ENCODE peak calls at places on chromosomes 11 and 22, in ten cellular contexts. One of them, this sample, is unnamed.

GRCh38 chr11:79092791-79093313 is 348.0 kb downstream of the TENM4 start:
- DNase-seq in cardiac muscle cell: no peak
- DNase-seq in GM10248: no peak
- DNase-seq in RWPE1: peak; percentile 94
- DNase-seq in neural progenitor cell: no peak
- DNase-seq in brain microvascular endothelial cell: peak; percentile 42
- DNase-seq in heart left ventricle: peak; percentile 26
- DNase-seq in WTC11: no peak
- DNase-seq in kidney epithelial cell: peak; percentile 98
- DNase-seq in PC-9: no peak
- DNase-seq in this sample: no peak

GRCh38 chr11:413120-414081 is 1.4 kb downstream of the SIGIRR start:
- DNase-seq in RWPE1: no peak
- DNase-seq in kidney epithelial cell: no peak
- DNase-seq in WTC11: no peak
- DNase-seq in brain microvascular endothelial cell: no peak
- DNase-seq in GM10248: no peak
- DNase-seq in heart left ventricle: no peak
- DNase-seq in cardiac muscle cell: no peak
- DNase-seq in neural progenitor cell: no peak
- DNase-seq in PC-9: no peak
- DNase-seq in this sample: no peak

GRCh38 chr11:13126430-13126829 is 117.3 kb downstream of the RASSF10 start:
- DNase-seq in WTC11: no peak
- DNase-seq in heart left ventricle: no peak
- DNase-seq in kidney epithelial cell: peak; percentile 99
- DNase-seq in brain microvascular endothelial cell: peak; percentile 93
- DNase-seq in RWPE1: peak; percentile 47
- DNase-seq in cardiac muscle cell: no peak
- DNase-seq in PC-9: peak; percentile 63
- DNase-seq in neural progenitor cell: no peak
- DNase-seq in GM10248: no peak
- DNase-seq in this sample: no peak

GRCh38 chr11:14059491-14059890 is 97.0 kb downstream of the SPON1 start:
- DNase-seq in cardiac muscle cell: no peak
- DNase-seq in RWPE1: no peak
- DNase-seq in GM10248: no peak
- DNase-seq in WTC11: no peak
- DNase-seq in brain microvascular endothelial cell: no peak
- DNase-seq in neural progenitor cell: no peak
- DNase-seq in kidney epithelial cell: no peak
- DNase-seq in heart left ventricle: no peak
- DNase-seq in PC-9: no peak
- DNase-seq in this sample: no peak

GRCh38 chr11:14451825-14452224 is 47.8 kb downstream of the COPB1 start:
- DNase-seq in GM10248: peak; percentile 16
- DNase-seq in heart left ventricle: no peak
- DNase-seq in PC-9: no peak
- DNase-seq in RWPE1: no peak
- DNase-seq in kidney epithelial cell: no peak
- DNase-seq in WTC11: no peak
- DNase-seq in cardiac muscle cell: no peak
- DNase-seq in neural progenitor cell: no peak
- DNase-seq in brain microvascular endothelial cell: peak; percentile 48
- DNase-seq in this sample: no peak

GRCh38 chr11:64619811-64620285 is 28.8 kb downstream of the SLC22A12 start:
- DNase-seq in cardiac muscle cell: peak; percentile 57
- DNase-seq in WTC11: peak; percentile 66
- DNase-seq in RWPE1: no peak
- DNase-seq in PC-9: no peak
- DNase-seq in GM10248: no peak
- DNase-seq in neural progenitor cell: peak; percentile 56
- DNase-seq in heart left ventricle: no peak
- DNase-seq in kidney epithelial cell: no peak
- DNase-seq in brain microvascular endothelial cell: peak; percentile 63
- DNase-seq in this sample: no peak

GRCh38 chr11:125916683-125917337 is 12.5 kb downstream of the DDX25 start:
- DNase-seq in kidney epithelial cell: no peak
- DNase-seq in GM10248: no peak
- DNase-seq in cardiac muscle cell: no peak
- DNase-seq in WTC11: no peak
- DNase-seq in RWPE1: no peak
- DNase-seq in heart left ventricle: no peak
- DNase-seq in neural progenitor cell: no peak
- DNase-seq in PC-9: no peak
- DNase-seq in brain microvascular endothelial cell: no peak
- DNase-seq in this sample: no peak

GRCh38 chr11:6418958-6419611 is at the start of gene APBB1:
- DNase-seq in neural progenitor cell: peak; percentile 89
- DNase-seq in RWPE1: peak; percentile 57
- DNase-seq in WTC11: peak; percentile 68
- DNase-seq in cardiac muscle cell: peak; percentile 71
- DNase-seq in PC-9: no peak
- DNase-seq in kidney epithelial cell: no peak
- DNase-seq in heart left ventricle: peak; percentile 78
- DNase-seq in brain microvascular endothelial cell: peak; percentile 47
- DNase-seq in GM10248: peak; percentile 76
- DNase-seq in this sample: peak; percentile 86

GRCh38 chr22:50729391-50730012 is 8.5 kb upstream of the ACR start:
- DNase-seq in brain microvascular endothelial cell: no peak
- DNase-seq in cardiac muscle cell: no peak
- DNase-seq in heart left ventricle: peak; percentile 16
- DNase-seq in PC-9: no peak
- DNase-seq in WTC11: peak; percentile 14
- DNase-seq in kidney epithelial cell: no peak
- DNase-seq in GM10248: no peak
- DNase-seq in neural progenitor cell: no peak
- DNase-seq in RWPE1: no peak
- DNase-seq in this sample: no peak

GRCh38 chr11:101835465-101836063 is 79.2 kb upstream of the CEP126 start:
- DNase-seq in RWPE1: no peak
- DNase-seq in PC-9: no peak
- DNase-seq in GM10248: no peak
- DNase-seq in brain microvascular endothelial cell: no peak
- DNase-seq in WTC11: no peak
- DNase-seq in cardiac muscle cell: no peak
- DNase-seq in kidney epithelial cell: no peak
- DNase-seq in neural progenitor cell: no peak
- DNase-seq in heart left ventricle: no peak
- DNase-seq in this sample: no peak

GRCh38 chr11:66070604-66071325 is 693 bp downstream of the PACS1 start:
- DNase-seq in PC-9: peak; percentile 37
- DNase-seq in cardiac muscle cell: peak; percentile 51
- DNase-seq in RWPE1: peak; percentile 31
- DNase-seq in neural progenitor cell: peak; percentile 45
- DNase-seq in heart left ventricle: peak; percentile 68
- DNase-seq in WTC11: peak; percentile 45
- DNase-seq in brain microvascular endothelial cell: no peak
- DNase-seq in kidney epithelial cell: no peak
- DNase-seq in GM10248: no peak
- DNase-seq in this sample: peak; percentile 62

GRCh38 chr11:66068923-66069714 is 953 bp upstream of the PACS1 start:
- DNase-seq in GM10248: peak; percentile 64
- DNase-seq in WTC11: peak; percentile 49
- DNase-seq in brain microvascular endothelial cell: peak; percentile 48
- DNase-seq in RWPE1: no peak
- DNase-seq in cardiac muscle cell: peak; percentile 57
- DNase-seq in kidney epithelial cell: no peak
- DNase-seq in PC-9: no peak
- DNase-seq in neural progenitor cell: no peak
- DNase-seq in heart left ventricle: peak; percentile 68
- DNase-seq in this sample: peak; percentile 74

GRCh38 chr11:66068154-66068821 is 1.8 kb upstream of the PACS1 start:
- DNase-seq in neural progenitor cell: peak; percentile 85
- DNase-seq in GM10248: peak; percentile 70
- DNase-seq in RWPE1: peak; percentile 62
- DNase-seq in kidney epithelial cell: no peak
- DNase-seq in brain microvascular endothelial cell: peak; percentile 67
- DNase-seq in heart left ventricle: peak; percentile 76
- DNase-seq in PC-9: peak; percentile 82
- DNase-seq in WTC11: peak; percentile 90
- DNase-seq in cardiac muscle cell: peak; percentile 85
- DNase-seq in this sample: peak; percentile 72

GRCh38 chr11:66071326-66071870 is 1.3 kb downstream of the PACS1 start:
- DNase-seq in neural progenitor cell: no peak
- DNase-seq in cardiac muscle cell: no peak
- DNase-seq in brain microvascular endothelial cell: no peak
- DNase-seq in WTC11: no peak
- DNase-seq in kidney epithelial cell: no peak
- DNase-seq in RWPE1: no peak
- DNase-seq in PC-9: no peak
- DNase-seq in heart left ventricle: no peak
- DNase-seq in GM10248: no peak
- DNase-seq in this sample: peak; percentile 41

GRCh38 chr11:66069715-66070603 is at the start of gene PACS1:
- DNase-seq in kidney epithelial cell: no peak
- DNase-seq in WTC11: peak; percentile 73
- DNase-seq in RWPE1: peak; percentile 66
- DNase-seq in heart left ventricle: peak; percentile 89
- DNase-seq in brain microvascular endothelial cell: peak; percentile 58
- DNase-seq in PC-9: peak; percentile 73
- DNase-seq in cardiac muscle cell: peak; percentile 80
- DNase-seq in neural progenitor cell: peak; percentile 84
- DNase-seq in GM10248: peak; percentile 90
- DNase-seq in this sample: peak; percentile 96
- TF ChIP-seq CTCF in kidney epithelial cell: no peak
- TF ChIP-seq CTCF in WTC11: no peak
- TF ChIP-seq CTCF in RWPE1: no peak
- TF ChIP-seq CTCF in heart left ventricle: no peak
- TF ChIP-seq CTCF in brain microvascular endothelial cell: no peak
- TF ChIP-seq CTCF in PC-9: no peak
- TF ChIP-seq CTCF in cardiac muscle cell: no peak
- TF ChIP-seq CTCF in neural progenitor cell: no peak
- TF ChIP-seq CTCF in GM10248: no peak
- TF ChIP-seq CTCF in this sample: no peak

GRCh38 chr22:26395926-26396325 is 33.1 kb upstream of the ASPHD2 start:
- DNase-seq in heart left ventricle: no peak
- DNase-seq in RWPE1: no peak
- DNase-seq in PC-9: no peak
- DNase-seq in brain microvascular endothelial cell: no peak
- DNase-seq in GM10248: no peak
- DNase-seq in kidney epithelial cell: no peak
- DNase-seq in WTC11: no peak
- DNase-seq in neural progenitor cell: peak; percentile 45
- DNase-seq in cardiac muscle cell: no peak
- DNase-seq in this sample: no peak

GRCh38 chr22:26389125-26389524 is 39.9 kb upstream of the ASPHD2 start:
- DNase-seq in PC-9: no peak
- DNase-seq in kidney epithelial cell: no peak
- DNase-seq in heart left ventricle: no peak
- DNase-seq in GM10248: no peak
- DNase-seq in neural progenitor cell: no peak
- DNase-seq in brain microvascular endothelial cell: no peak
- DNase-seq in RWPE1: no peak
- DNase-seq in cardiac muscle cell: no peak
- DNase-seq in WTC11: no peak
- DNase-seq in this sample: no peak

GRCh38 chr22:26391623-26392022 is 37.4 kb upstream of the ASPHD2 start:
- DNase-seq in heart left ventricle: no peak
- DNase-seq in neural progenitor cell: peak; percentile 50
- DNase-seq in RWPE1: no peak
- DNase-seq in WTC11: no peak
- DNase-seq in PC-9: no peak
- DNase-seq in GM10248: no peak
- DNase-seq in brain microvascular endothelial cell: no peak
- DNase-seq in kidney epithelial cell: no peak
- DNase-seq in cardiac muscle cell: no peak
- DNase-seq in this sample: no peak

GRCh38 chr22:26394787-26395186 is 34.3 kb upstream of the ASPHD2 start:
- DNase-seq in GM10248: no peak
- DNase-seq in RWPE1: no peak
- DNase-seq in neural progenitor cell: peak; percentile 83
- DNase-seq in WTC11: no peak
- DNase-seq in cardiac muscle cell: no peak
- DNase-seq in heart left ventricle: no peak
- DNase-seq in kidney epithelial cell: no peak
- DNase-seq in brain microvascular endothelial cell: no peak
- DNase-seq in PC-9: no peak
- DNase-seq in this sample: no peak

DNA sequence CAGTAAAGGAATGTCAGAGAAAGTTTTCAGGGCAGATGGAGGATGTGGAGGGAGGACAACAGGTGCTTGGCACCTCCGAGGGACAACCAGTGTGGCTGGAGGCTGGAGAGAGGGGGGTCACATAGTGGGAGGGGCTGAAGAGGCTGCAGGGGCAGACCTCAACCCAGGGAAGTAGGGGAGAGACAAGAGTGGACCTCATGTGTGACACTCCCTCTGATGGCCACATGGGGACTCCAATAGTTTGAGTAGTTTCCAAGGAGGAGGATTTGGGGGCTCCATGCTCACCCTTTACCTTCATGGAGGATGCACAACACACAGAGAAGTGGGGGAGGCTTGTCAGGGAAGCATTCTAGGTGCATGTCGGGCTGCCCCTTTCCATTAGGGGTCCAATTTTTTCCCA is 35.1 kb upstream of the ASPHD2 start:
- DNase-seq in heart left ventricle: no peak
- DNase-seq in WTC11: no peak
- DNase-seq in cardiac muscle cell: no peak
- DNase-seq in RWPE1: no peak
- DNase-seq in GM10248: no peak
- DNase-seq in kidney epithelial cell: no peak
- DNase-seq in brain microvascular endothelial cell: no peak
- DNase-seq in neural progenitor cell: no peak
- DNase-seq in PC-9: no peak
- DNase-seq in this sample: no peak
- TF ChIP-seq CTCF in heart left ventricle: no peak
- TF ChIP-seq CTCF in WTC11: peak; percentile 19
- TF ChIP-seq CTCF in cardiac muscle cell: no peak
- TF ChIP-seq CTCF in RWPE1: no peak
- TF ChIP-seq CTCF in GM10248: no peak
- TF ChIP-seq CTCF in kidney epithelial cell: peak; percentile 9
- TF ChIP-seq CTCF in brain microvascular endothelial cell: peak; percentile 43
- TF ChIP-seq CTCF in neural progenitor cell: peak; percentile 22
- TF ChIP-seq CTCF in PC-9: no peak
- TF ChIP-seq CTCF in this sample: no peak

GRCh38 chr11:61694971-61695706 is 14.9 kb downstream of the DAGLA start:
- DNase-seq in heart left ventricle: peak; percentile 38
- DNase-seq in kidney epithelial cell: no peak
- DNase-seq in brain microvascular endothelial cell: no peak
- DNase-seq in RWPE1: no peak
- DNase-seq in WTC11: no peak
- DNase-seq in GM10248: no peak
- DNase-seq in PC-9: peak; percentile 81
- DNase-seq in neural progenitor cell: peak; percentile 55
- DNase-seq in cardiac muscle cell: peak; percentile 36
- DNase-seq in this sample: no peak
- TF ChIP-seq CTCF in heart left ventricle: peak; percentile 42
- TF ChIP-seq CTCF in kidney epithelial cell: peak; percentile 42
- TF ChIP-seq CTCF in brain microvascular endothelial cell: peak; percentile 44
- TF ChIP-seq CTCF in RWPE1: no peak
- TF ChIP-seq CTCF in WTC11: no peak
- TF ChIP-seq CTCF in GM10248: no peak
- TF ChIP-seq CTCF in PC-9: peak; percentile 60
- TF ChIP-seq CTCF in neural progenitor cell: peak; percentile 29
- TF ChIP-seq CTCF in cardiac muscle cell: peak; percentile 12
- TF ChIP-seq CTCF in this sample: no peak

DNA sequence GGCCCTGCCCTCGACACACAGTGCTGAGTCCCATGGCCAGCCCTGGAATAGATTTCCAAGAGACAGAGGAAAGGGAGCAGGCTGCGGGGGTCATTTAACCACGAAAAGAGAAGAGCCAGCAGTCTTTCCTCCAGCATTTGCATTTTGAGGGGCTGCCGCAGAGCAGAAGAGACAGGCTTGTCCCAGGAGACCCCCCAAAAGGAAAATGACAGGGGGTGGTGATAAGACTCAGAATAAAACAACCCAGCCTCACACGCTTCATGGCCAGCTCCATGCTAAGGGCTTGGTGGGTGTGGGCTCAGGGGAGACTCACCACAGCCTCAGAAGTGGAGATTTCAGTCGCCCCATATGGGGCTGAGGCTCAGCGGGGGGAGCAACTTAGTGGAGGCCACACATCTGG is 16.9 kb downstream of the TRIOBP start:
- DNase-seq in neural progenitor cell: no peak
- DNase-seq in PC-9: no peak
- DNase-seq in brain microvascular endothelial cell: no peak
- DNase-seq in heart left ventricle: no peak
- DNase-seq in WTC11: no peak
- DNase-seq in kidney epithelial cell: no peak
- DNase-seq in RWPE1: no peak
- DNase-seq in GM10248: no peak
- DNase-seq in cardiac muscle cell: no peak
- DNase-seq in this sample: no peak
- TF ChIP-seq CTCF in neural progenitor cell: no peak
- TF ChIP-seq CTCF in PC-9: no peak
- TF ChIP-seq CTCF in brain microvascular endothelial cell: no peak
- TF ChIP-seq CTCF in heart left ventricle: no peak
- TF ChIP-seq CTCF in WTC11: no peak
- TF ChIP-seq CTCF in kidney epithelial cell: no peak
- TF ChIP-seq CTCF in RWPE1: no peak
- TF ChIP-seq CTCF in GM10248: no peak
- TF ChIP-seq CTCF in cardiac muscle cell: no peak
- TF ChIP-seq CTCF in this sample: no peak